ENCODE peak calls at places on chromosomes 6 and 20, in ten cellular contexts. U is H1, L is breast epithelium, Z is testis, B is stomach, H is tibial nerve, J is prostate gland, S is gastrocnemius medialis, Y is Peyer's patch, E is transverse colon. N is an unnamed sample.

GRCh38 chr20:1844723-1845523 is 50.3 kb upstream of the SIRPA start:
- DNase-seq in L (no peak), H (peak; percentile 72), U (no peak), Z (peak; percentile 36), J (no peak), S (peak; percentile 55), Y (peak; percentile 73), E (peak; percentile 64), B (peak; percentile 35), N (no peak)

GRCh38 chr6:169167581-169168301 is 85.9 kb downstream of the THBS2 start:
- DNase-seq in Y (no peak), Z (no peak), U (no peak), H (no peak), L (no peak), J (no peak), E (no peak), S (no peak), B (peak; percentile 13), N (no peak)

GRCh38 chr20:57126481-57127092 is 139.9 kb downstream of the BMP7 start:
- DNase-seq in E (no peak), U (no peak), H (no peak), J (no peak), S (no peak), L (no peak), Z (peak; percentile 71), Y (no peak), B (no peak), N (no peak)

GRCh38 chr6:166489301-166490155 is 97.0 kb downstream of the RAMACL start:
- DNase-seq in Z (no peak), E (no peak), J (no peak), H (no peak), L (no peak), U (no peak), S (peak; percentile 4), Y (no peak), B (no peak), N (no peak)

GRCh38 chr6:40550096-40550731 is 37.0 kb downstream of the LRFN2 start:
- DNase-seq in U (no peak), S (no peak), J (peak; percentile 8), E (peak; percentile 24), Z (peak; percentile 59), B (peak; percentile 32), L (no peak), Y (no peak), H (peak; percentile 32), N (peak; percentile 52)

GRCh38 chr6:125363010-125363359 is 61.2 kb upstream of the HDDC2 start:
- DNase-seq in H (no peak), S (no peak), J (no peak), Y (no peak), B (no peak), U (no peak), E (no peak), Z (no peak), L (no peak), N (no peak)

GRCh38 chr6:50889912-50890311 is 71.2 kb downstream of the TFAP2B start:
- DNase-seq in Y (no peak), Z (no peak), S (no peak), J (no peak), U (no peak), H (no peak), B (no peak), E (no peak), L (no peak), N (no peak)

GRCh38 chr6:138004423-138005287 is 102.6 kb downstream of the PERP start:
- DNase-seq in L (no peak), Z (peak; percentile 25), B (no peak), E (no peak), H (peak; percentile 54), Y (no peak), J (no peak), S (no peak), U (no peak), N (no peak)

GRCh38 chr6:2589171-2589661 is 161.5 kb downstream of the MYLK4 start:
- DNase-seq in U (no peak), B (no peak), Z (no peak), Y (no peak), H (no peak), S (no peak), J (no peak), E (peak; percentile 21), L (no peak), N (no peak)

GRCh38 chr20:3193806-3194616 is 10.5 kb downstream of the DDRGK1 start:
- DNase-seq in U (no peak), E (no peak), H (no peak), J (no peak), S (no peak), B (no peak), L (no peak), Y (no peak), Z (no peak), N (no peak)

GRCh38 chr6:43035495-43036194 is 14.2 kb downstream of the RRP36 start:
- DNase-seq in L (no peak), H (no peak), U (no peak), J (no peak), S (peak; percentile 97), B (no peak), Z (no peak), Y (no peak), E (no peak), N (no peak)

GRCh38 chr6:169979873-169980440 is 228.5 kb downstream of the ERMARD start:
- DNase-seq in Z (no peak), B (no peak), U (no peak), S (no peak), L (peak; percentile 27), E (no peak), Y (no peak), H (no peak), J (no peak), N (no peak)

GRCh38 chr6:42512498-42513042 is 51.3 kb upstream of the UBR2 start:
- DNase-seq in Z (no peak), S (no peak), E (no peak), U (no peak), Y (no peak), J (no peak), B (no peak), L (no peak), H (no peak), N (no peak)

GRCh38 chr20:56117350-56117749 is 112.0 kb upstream of the CBLN4 start:
- DNase-seq in S (no peak), L (no peak), E (no peak), J (no peak), B (no peak), H (no peak), U (no peak), Y (no peak), Z (no peak), N (no peak)

GRCh38 chr6:13811627-13812358 is 2.6 kb downstream of the MCUR1 start:
- DNase-seq in Z (no peak), H (peak; percentile 9), B (no peak), J (no peak), U (no peak), S (peak; percentile 15), E (peak; percentile 48), L (no peak), Y (no peak), N (peak; percentile 56)

GRCh38 chr6:36184311-36184710 is 12.2 kb upstream of the BRPF3 start:
- DNase-seq in E (no peak), B (no peak), J (no peak), U (no peak), H (no peak), S (no peak), Z (no peak), L (no peak), Y (no peak), N (no peak)

GRCh38 chr6:115485400-115485799 is 575.3 kb downstream of the FRK start:
- DNase-seq in S (no peak), H (no peak), B (no peak), J (no peak), Y (no peak), Z (no peak), L (no peak), E (no peak), U (no peak), N (no peak)

GRCh38 chr6:163438940-163439335 is 24.4 kb downstream of the QKI start:
- DNase-seq in Z (peak; percentile 35), L (no peak), J (no peak), U (no peak), E (peak; percentile 53), S (peak; percentile 32), B (peak; percentile 62), H (peak; percentile 56), Y (peak; percentile 26), N (peak; percentile 16)

GRCh38 chr20:64079273-64080012 is at the start of gene RGS19:
- DNase-seq in J (peak; percentile 75), E (peak; percentile 76), L (no peak), S (peak; percentile 56), Z (peak; percentile 69), Y (peak; percentile 93), H (peak; percentile 49), B (peak; percentile 82), U (peak; percentile 86), N (peak; percentile 82)
- TF ChIP-seq POLR2A in J (no peak), E (no peak), L (no peak), S (peak; percentile 11), Z (no peak), Y (no peak), H (no peak), B (no peak), U (no peak), N (peak; percentile 19)

GRCh38 chr6:102717737-102718427 is 1324.4 kb downstream of the GRIK2 start:
- DNase-seq in J (no peak), L (no peak), Z (no peak), E (no peak), H (no peak), U (no peak), S (no peak), Y (no peak), B (no peak), N (no peak)
- H3K4me1 ChIP-seq in J (no peaks in the 10 kb centered on the region), L (no peaks in the 10 kb centered on the region), Z (no peaks in the 10 kb centered on the region), E (no peaks in the 10 kb centered on the region), H (no peaks in the 10 kb centered on the region), U (peaks cover 2% of the 10 kb centered on the region), S (no peaks in the 10 kb centered on the region), Y (no peaks in the 10 kb centered on the region), B (no peaks in the 10 kb centered on the region), N (no peaks in the 10 kb centered on the region)

DNA sequence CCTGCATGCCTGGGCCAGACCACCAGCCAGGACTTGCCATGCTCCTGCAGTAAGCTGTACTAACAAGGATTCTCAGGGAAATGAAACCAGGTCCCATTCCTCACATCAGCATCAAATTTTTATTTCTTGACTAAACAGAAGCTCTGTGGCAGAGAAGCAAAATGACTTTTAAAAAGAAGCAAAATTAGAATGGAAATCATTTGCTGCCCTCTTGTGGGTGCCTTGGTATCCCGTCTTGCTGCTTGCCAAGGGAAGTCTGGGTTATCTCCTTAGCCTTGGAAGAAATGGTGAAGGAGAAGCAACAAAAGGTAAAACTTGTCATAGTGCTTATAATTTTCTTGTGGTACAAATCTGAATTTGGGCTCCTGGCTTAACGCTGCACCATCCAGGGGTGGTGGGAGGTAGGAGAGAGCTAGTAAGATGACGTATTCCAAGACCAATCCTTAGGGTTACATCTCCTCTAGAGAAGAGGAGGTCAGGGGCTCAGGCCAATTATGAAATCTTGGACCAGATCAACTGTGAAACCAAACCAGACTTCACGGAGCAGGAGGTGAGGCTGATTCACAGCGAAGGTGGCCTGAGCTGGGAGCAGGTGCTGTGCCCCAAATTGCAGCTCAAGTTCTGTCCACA is 107.5 kb downstream of the FAXC start:
- DNase-seq in B (peak; percentile 34), S (no peak), J (peak; percentile 15), U (peak; percentile 61), Z (peak; percentile 32), Y (no peak), E (no peak), L (no peak), H (no peak), N (peak; percentile 6)
- TF ChIP-seq CTCF in B (no peak), S (no peak), J (peak; percentile 19), U (no peak), Z (peak; percentile 6), Y (no peak), E (no peak), L (no peak), H (no peak), N (peak; percentile 20)

GRCh38 chr6:31186052-31186734 is 15.7 kb upstream of the POU5F1 start:
- DNase-seq in H (no peak), J (peak; percentile 81), B (peak; percentile 85), U (no peak), Z (no peak), S (peak; percentile 78), E (peak; percentile 81), Y (no peak), L (no peak), N (peak; percentile 88)
- TF ChIP-seq POLR2A in H (no peak), J (peak; percentile 70), B (no peak), U (no peak), Z (no peak), S (peak; percentile 50), E (peak; percentile 84), Y (peak; percentile 90), L (no peak), N (peak; percentile 51)